ENCODE peak calls at places on chromosomes 2 and 18, in nine cellular contexts. O, D, I, C, K, G, W, T and R are unnamed samples.

GRCh38 chr2:101790416-101790815 is 92.9 kb downstream of the MAP4K4 start:
- DNase-seq in O (no peak), D (no peak), I (no peak), C (no peak), K (no peak), G (no peak), W (no peak), T (no peak), R (no peak)

GRCh38 chr2:139454251-139454650 is 674.1 kb upstream of the NXPH2 start:
- DNase-seq in O (no peak), D (no peak), I (no peak), C (no peak), K (no peak), G (no peak), W (no peak), T (no peak), R (no peak)

GRCh38 chr18:394276-394996 is 106.1 kb downstream of the COLEC12 start:
- DNase-seq in O (no peak), D (no peak), I (no peak), C (no peak), K (no peak), G (no peak), W (no peak), T (no peak), R (no peak)

GRCh38 chr2:54052825-54053718 is 62.3 kb upstream of the ACYP2 start:
- DNase-seq in O (no peak), D (no peak), I (no peak), C (no peak), K (no peak), G (no peak), W (no peak), T (no peak), R (no peak)

GRCh38 chr2:46827274-46827930 is 88.2 kb downstream of the MCFD2 start:
- DNase-seq in O (peak), D (no peak), I (no peak), C (no peak), K (no peak), G (no peak), W (no peak), T (no peak), R (no peak)

GRCh38 chr2:12340164-12340563 is 376.6 kb upstream of the TRIB2 start:
- DNase-seq in O (peak), D (no peak), I (no peak), C (no peak), K (no peak), G (no peak), W (no peak), T (no peak), R (no peak)

GRCh38 chr2:15561574-15562344 is 625 bp upstream of the NBAS start:
- DNase-seq in O (peak), D (no peak), I (no peak), C (no peak), K (peak), G (no peak), W (peak), T (peak), R (peak)

GRCh38 chr18:60191926-60192325 is 180.6 kb downstream of the MC4R start:
- DNase-seq in O (no peak), D (no peak), I (no peak), C (no peak), K (no peak), G (no peak), W (no peak), T (no peak), R (no peak)

GRCh38 chr2:6249557-6249956 is 557.4 kb downstream of the SOX11 start:
- DNase-seq in O (no peak), D (no peak), I (no peak), C (no peak), K (no peak), G (no peak), W (no peak), T (no peak), R (no peak)

GRCh38 chr18:13836559-13836958 is 12.6 kb downstream of the MC5R start:
- DNase-seq in O (no peak), D (no peak), I (no peak), C (no peak), K (no peak), G (no peak), W (no peak), T (no peak), R (no peak)

GRCh38 chr2:222703866-222704265 is 32.4 kb downstream of the MOGAT1 start:
- DNase-seq in O (peak), D (no peak), I (no peak), C (no peak), K (no peak), G (no peak), W (no peak), T (no peak), R (no peak)

GRCh38 chr18:48019557-48019956 is 89.1 kb upstream of the SMAD2 start:
- DNase-seq in O (no peak), D (no peak), I (no peak), C (peak), K (no peak), G (no peak), W (no peak), T (peak), R (no peak)

GRCh38 chr2:175854665-175855064 is 147.4 kb downstream of the LNPK start:
- DNase-seq in O (no peak), D (no peak), I (no peak), C (no peak), K (no peak), G (no peak), W (no peak), T (no peak), R (no peak)

GRCh38 chr18:7632152-7633098 is 65.3 kb downstream of the PTPRM start:
- DNase-seq in O (no peak), D (no peak), I (no peak), C (no peak), K (no peak), G (no peak), W (no peak), T (no peak), R (no peak)

GRCh38 chr18:58580623-58581022 is 48.3 kb downstream of the ALPK2 start:
- DNase-seq in O (peak), D (no peak), I (no peak), C (no peak), K (no peak), G (no peak), W (no peak), T (no peak), R (no peak)

GRCh38 chr18:23837591-23837990 is 148.3 kb downstream of the LAMA3 start:
- DNase-seq in O (peak), D (no peak), I (no peak), C (no peak), K (peak), G (no peak), W (no peak), T (no peak), R (no peak)

GRCh38 chr2:109348645-109349554 is 219.9 kb downstream of the SH3RF3 start:
- DNase-seq in O (no peak), D (no peak), I (no peak), C (no peak), K (no peak), G (no peak), W (no peak), T (no peak), R (no peak)

GRCh38 chr2:217890445-217890844 is 112.3 kb downstream of the TNS1 start:
- DNase-seq in O (peak), D (no peak), I (peak), C (no peak), K (peak), G (no peak), W (no peak), T (peak), R (peak)

GRCh38 chr2:181036848-181037603 is 56.6 kb downstream of the UBE2E3 start:
- DNase-seq in O (peak), D (no peak), I (no peak), C (no peak), K (no peak), G (no peak), W (no peak), T (no peak), R (no peak)

GRCh38 chr2:32212293-32212692 is 46.6 kb downstream of the SLC30A6 start:
- DNase-seq in O (peak), D (no peak), I (no peak), C (no peak), K (no peak), G (no peak), W (no peak), T (no peak), R (no peak)

GRCh38 chr18:10140928-10141327 is 227.1 kb downstream of the VAPA start:
- DNase-seq in O (peak), D (no peak), I (no peak), C (no peak), K (no peak), G (no peak), W (no peak), T (no peak), R (no peak)

GRCh38 chr18:29661924-29662323 is 1380.6 kb downstream of the DSC3 start:
- DNase-seq in O (no peak), D (no peak), I (no peak), C (no peak), K (no peak), G (no peak), W (no peak), T (no peak), R (no peak)

GRCh38 chr2:161946489-161947107 is 127.4 kb downstream of the DPP4 start:
- DNase-seq in O (peak), D (no peak), I (no peak), C (no peak), K (no peak), G (no peak), W (no peak), T (no peak), R (no peak)

GRCh38 chr2:42722328-42723190 is 41.4 kb downstream of the OXER1 start:
- DNase-seq in O (peak), D (peak), I (peak), C (peak), K (peak), G (no peak), W (peak), T (peak), R (peak)

GRCh38 chr18:63158012-63158631 is 161.4 kb downstream of the BCL2 start:
- DNase-seq in O (no peak), D (no peak), I (no peak), C (no peak), K (no peak), G (no peak), W (no peak), T (no peak), R (no peak)

GRCh38 chr2:181393472-181393871 is 63.7 kb upstream of the ITGA4 start:
- DNase-seq in O (peak), D (no peak), I (no peak), C (no peak), K (no peak), G (no peak), W (no peak), T (no peak), R (peak)

GRCh38 chr18:6732952-6733351 is 3.4 kb downstream of the ARHGAP28 start:
- DNase-seq in O (no peak), D (no peak), I (no peak), C (no peak), K (no peak), G (no peak), W (no peak), T (no peak), R (no peak)

GRCh38 chr18:6997802-6998201 is 119.8 kb downstream of the LAMA1 start:
- DNase-seq in O (no peak), D (no peak), I (no peak), C (no peak), K (no peak), G (no peak), W (no peak), T (no peak), R (no peak)

GRCh38 chr2:37630298-37630697 is 41.1 kb downstream of the CDC42EP3 start:
- DNase-seq in O (no peak), D (no peak), I (no peak), C (no peak), K (no peak), G (no peak), W (no peak), T (no peak), R (no peak)

GRCh38 chr2:10255189-10256030 is 47.3 kb upstream of the HPCAL1 start:
- DNase-seq in O (no peak), D (no peak), I (peak), C (no peak), K (no peak), G (peak), W (no peak), T (no peak), R (no peak)

GRCh38 chr18:45413180-45413836 is 202.0 kb upstream of the SLC14A2 start:
- DNase-seq in O (no peak), D (no peak), I (no peak), C (no peak), K (peak), G (no peak), W (no peak), T (no peak), R (no peak)

GRCh38 chr2:170276056-170276455 is 98.1 kb downstream of the MYO3B start:
- DNase-seq in O (no peak), D (no peak), I (no peak), C (no peak), K (no peak), G (no peak), W (no peak), T (no peak), R (no peak)

GRCh38 chr2:228974169-228974568 is 296.9 kb downstream of the PID1 start:
- DNase-seq in O (no peak), D (no peak), I (no peak), C (no peak), K (no peak), G (no peak), W (no peak), T (no peak), R (no peak)

GRCh38 chr2:230326453-230327417 is at the start of gene SP140L:
- DNase-seq in O (peak), D (peak), I (peak), C (peak), K (peak), G (no peak), W (peak), T (peak), R (peak)
- TF ChIP-seq POLR2A in O (peak), D (peak), I (no peak), C (no peak), K (no peak), G (no peak), W (no peak), T (peak), R (peak)

DNA sequence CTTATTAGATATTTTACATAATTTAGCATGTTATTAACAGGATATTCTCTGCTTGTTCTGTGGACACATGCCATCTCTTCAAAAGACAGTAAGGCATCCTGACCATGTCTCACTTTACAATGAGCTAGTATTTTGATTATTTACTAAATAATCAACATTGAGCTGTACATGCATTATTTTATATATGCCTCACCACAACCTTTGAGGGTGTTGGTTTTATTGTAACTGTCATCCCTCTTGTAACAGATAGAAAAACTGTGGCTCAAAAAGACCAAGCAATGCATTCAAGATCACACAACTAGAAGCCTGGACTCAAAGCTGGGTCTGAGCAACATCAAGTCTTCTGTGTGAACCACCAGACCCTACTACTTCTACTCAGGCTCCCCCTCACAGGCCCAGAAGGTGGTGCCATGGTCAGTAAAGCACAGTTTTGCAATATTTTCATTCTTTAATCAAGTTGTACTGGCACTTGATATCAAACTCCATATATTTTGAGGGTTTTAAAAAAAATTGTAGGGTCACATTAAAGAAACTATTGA is 105.1 kb upstream of the ARL5A start:
- DNase-seq in O (no peak), D (no peak), I (no peak), C (no peak), K (no peak), G (no peak), W (no peak), T (no peak), R (no peak)
- TF ChIP-seq POLR2A in O (no peak), D (no peak), I (no peak), C (no peak), K (no peak), G (no peak), W (no peak), T (no peak), R (no peak)

DNA sequence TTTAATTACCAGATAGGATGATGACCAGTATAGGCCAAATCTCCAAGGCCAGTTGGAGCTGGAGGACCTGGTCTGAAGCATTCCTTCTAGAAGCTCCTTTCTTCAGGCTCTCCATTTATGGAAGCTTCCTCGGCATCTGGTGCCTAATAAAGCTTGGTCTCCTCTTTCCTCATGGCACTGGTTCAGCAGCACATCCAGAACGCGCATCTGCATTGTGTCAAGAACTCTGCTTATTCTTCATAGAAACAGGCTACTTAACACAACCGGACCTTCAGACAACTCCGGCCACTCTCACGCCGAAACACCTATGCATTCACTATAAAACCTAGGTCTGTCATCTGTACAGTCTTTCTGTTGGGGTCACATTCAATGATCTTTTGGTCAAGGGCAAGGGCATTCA is 99.8 kb downstream of the COL6A3 start:
- DNase-seq in O (no peak), D (no peak), I (peak), C (no peak), K (no peak), G (no peak), W (no peak), T (no peak), R (no peak)
- TF ChIP-seq POLR2A in O (no peak), D (no peak), I (no peak), C (no peak), K (no peak), G (no peak), W (no peak), T (no peak), R (no peak)

DNA sequence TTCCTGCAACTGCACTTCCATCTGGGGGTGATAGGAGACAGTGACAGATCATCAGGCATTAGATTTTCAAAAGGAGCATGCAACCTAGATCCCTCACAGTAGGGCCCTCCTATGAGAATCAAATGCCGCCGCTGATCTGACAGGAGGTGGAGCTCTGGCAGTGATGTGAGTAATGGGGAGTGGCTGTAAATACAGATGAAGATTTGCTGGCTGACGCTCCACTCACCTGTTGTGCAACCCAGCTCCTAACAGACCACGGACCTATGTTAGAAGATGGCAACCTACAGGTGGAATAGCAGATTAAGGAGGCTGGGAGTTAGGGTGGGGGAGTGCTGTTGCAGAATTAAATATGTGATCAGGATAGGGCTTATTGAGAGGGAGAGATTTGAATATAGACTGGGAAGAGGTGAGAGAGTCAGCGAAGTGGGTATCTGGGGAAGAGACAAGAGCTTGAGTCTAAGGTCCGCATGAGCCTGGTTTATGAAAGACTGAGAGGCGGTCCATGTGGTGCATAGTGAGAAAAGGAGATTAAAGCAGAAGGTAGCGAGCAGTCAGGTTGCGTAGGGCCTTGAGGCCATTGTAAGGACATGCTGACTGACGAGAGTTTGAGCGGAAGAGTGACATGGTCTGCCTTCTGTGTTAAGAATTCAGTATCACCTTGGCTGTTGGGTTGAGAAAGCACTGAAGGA is 31.3 kb upstream of the TOGARAM2 start:
- DNase-seq in O (no peak), D (no peak), I (no peak), C (no peak), K (no peak), G (no peak), W (no peak), T (no peak), R (no peak)
- TF ChIP-seq POLR2A in O (no peak), D (no peak), I (no peak), C (no peak), K (no peak), G (no peak), W (no peak), T (no peak), R (no peak)

DNA sequence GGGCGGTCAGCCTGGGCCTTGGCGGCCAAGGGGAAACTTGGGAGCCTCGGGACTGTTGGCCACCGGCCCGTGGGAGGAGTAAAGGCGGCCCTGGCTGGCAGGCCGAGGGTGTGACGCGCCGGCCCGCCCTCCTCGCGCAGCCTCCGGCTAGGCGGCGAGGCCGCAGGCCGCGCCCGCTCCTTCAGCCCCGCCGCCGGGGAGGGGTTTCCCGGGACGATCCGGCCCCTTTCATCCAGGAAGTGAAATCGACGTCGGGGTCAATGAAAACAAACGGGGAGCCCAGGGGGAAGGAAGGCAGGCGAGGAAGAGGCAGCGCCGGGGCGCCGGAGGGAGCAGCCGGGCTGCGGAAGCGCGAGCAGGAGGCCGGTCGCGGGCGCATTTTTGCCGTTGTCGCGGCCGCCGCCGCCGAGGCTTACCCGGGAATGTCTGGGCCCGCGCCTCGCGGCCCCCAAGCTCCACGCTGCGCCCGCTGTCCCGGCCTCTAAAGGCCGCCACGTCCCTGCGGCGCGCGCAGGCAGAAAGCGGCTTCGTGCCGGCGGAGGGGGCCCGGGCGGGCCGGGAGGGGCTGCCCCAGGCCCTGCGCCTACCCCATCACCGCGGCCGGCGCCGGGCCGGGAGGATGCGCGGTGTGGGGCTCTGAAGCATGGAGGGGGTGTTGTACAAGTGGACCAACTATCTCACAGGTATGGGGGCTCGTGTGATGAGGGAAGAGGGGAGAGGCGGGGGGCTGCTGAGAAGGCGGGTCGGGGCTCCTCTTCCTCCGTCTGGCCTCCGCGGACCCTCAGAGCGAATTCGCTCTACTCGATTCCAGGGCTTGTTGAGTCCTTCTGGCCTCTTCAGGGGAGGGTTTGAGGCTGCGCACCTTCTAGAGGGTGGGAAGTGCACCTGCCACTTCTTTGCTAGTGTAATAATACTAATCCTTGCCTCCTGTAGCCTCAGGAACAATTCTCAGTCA is at the start of gene PLEKHA3:
- DNase-seq in O (peak), D (peak), I (peak), C (peak), K (peak), G (peak), W (peak), T (peak), R (peak)
- TF ChIP-seq POLR2A in O (peak), D (peak), I (peak), C (no peak), K (peak), G (peak), W (peak), T (peak), R (peak)

GRCh38 chr2:65081232-65081685 is 25.0 kb downstream of the CEP68 start:
- DNase-seq in O (no peak), D (no peak), I (no peak), C (no peak), K (no peak), G (no peak), W (no peak), T (no peak), R (no peak)
- TF ChIP-seq POLR2A in O (no peak), D (peak), I (no peak), C (no peak), K (no peak), G (no peak), W (no peak), T (no peak), R (no peak)

DNA sequence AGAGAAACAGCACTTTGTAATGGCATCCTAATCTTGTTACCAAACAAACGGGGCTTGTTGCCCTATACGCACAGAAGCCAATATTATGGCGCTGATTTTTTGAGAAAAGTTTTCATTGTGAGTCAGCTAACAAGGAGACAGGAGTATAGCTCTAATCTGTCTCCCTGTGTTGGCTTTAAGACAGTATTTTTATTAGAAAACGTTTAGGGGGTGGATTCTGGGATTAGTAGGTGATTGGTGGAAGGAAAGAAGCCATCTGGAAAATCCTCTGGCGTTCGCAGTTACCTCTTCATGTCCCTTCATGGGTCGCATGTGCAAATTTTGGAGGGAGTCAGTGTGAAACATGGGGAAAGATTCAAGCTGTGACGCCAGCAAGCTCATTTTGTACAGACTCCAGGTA is 698 bp upstream of the TMEM237 start:
- DNase-seq in O (peak), D (no peak), I (peak), C (no peak), K (peak), G (peak), W (peak), T (peak), R (no peak)
- TF ChIP-seq POLR2A in O (no peak), D (no peak), I (no peak), C (no peak), K (no peak), G (peak), W (peak), T (peak), R (no peak)